ENCODE peak calls at places on chromosomes 1 and 21, in nine cellular contexts. One of them, this sample, is unnamed.

GRCh38 chr1:10528066-10529014 is 53.6 kb downstream of the PEX14 start:
- DNase-seq in GM23248: peak; percentile 96
- DNase-seq in ovary: no peak
- DNase-seq in GM23338: no peak
- DNase-seq in aorta: peak; percentile 78
- DNase-seq in left ventricle myocardium inferior: peak; percentile 52
- DNase-seq in sigmoid colon: peak; percentile 90
- DNase-seq in CD4-positive, CD25-positive, alpha-beta regulatory T cell: no peak
- DNase-seq in IMR-90: peak; percentile 93
- DNase-seq in this sample: peak; percentile 83

GRCh38 chr21:35204850-35205564 is 155.9 kb upstream of the RUNX1 start:
- DNase-seq in aorta: peak; percentile 91
- DNase-seq in CD4-positive, CD25-positive, alpha-beta regulatory T cell: peak; percentile 21
- DNase-seq in sigmoid colon: peak; percentile 89
- DNase-seq in ovary: peak; percentile 86
- DNase-seq in GM23248: peak; percentile 85
- DNase-seq in IMR-90: peak; percentile 98
- DNase-seq in GM23338: peak; percentile 40
- DNase-seq in left ventricle myocardium inferior: peak; percentile 80
- DNase-seq in this sample: no peak

GRCh38 chr1:75765697-75766355 is 20.2 kb upstream of the RABGGTB start:
- DNase-seq in left ventricle myocardium inferior: no peak
- DNase-seq in IMR-90: peak; percentile 89
- DNase-seq in CD4-positive, CD25-positive, alpha-beta regulatory T cell: no peak
- DNase-seq in aorta: no peak
- DNase-seq in ovary: no peak
- DNase-seq in GM23248: peak; percentile 88
- DNase-seq in sigmoid colon: no peak
- DNase-seq in GM23338: no peak
- DNase-seq in this sample: peak; percentile 62

GRCh38 chr1:56803561-56804156 is 15.5 kb downstream of the FYB2 start:
- DNase-seq in sigmoid colon: no peak
- DNase-seq in CD4-positive, CD25-positive, alpha-beta regulatory T cell: no peak
- DNase-seq in left ventricle myocardium inferior: no peak
- DNase-seq in ovary: no peak
- DNase-seq in GM23338: peak; percentile 85
- DNase-seq in GM23248: peak; percentile 61
- DNase-seq in IMR-90: peak; percentile 10
- DNase-seq in aorta: no peak
- DNase-seq in this sample: peak; percentile 19

GRCh38 chr1:22259581-22260282 is 116.8 kb upstream of the WNT4 start:
- DNase-seq in left ventricle myocardium inferior: no peak
- DNase-seq in IMR-90: peak; percentile 32
- DNase-seq in GM23248: no peak
- DNase-seq in CD4-positive, CD25-positive, alpha-beta regulatory T cell: no peak
- DNase-seq in sigmoid colon: no peak
- DNase-seq in ovary: no peak
- DNase-seq in GM23338: no peak
- DNase-seq in aorta: no peak
- DNase-seq in this sample: no peak

GRCh38 chr1:203359010-203359571 is 8.2 kb upstream of the FMOD start:
- DNase-seq in GM23338: no peak
- DNase-seq in aorta: no peak
- DNase-seq in CD4-positive, CD25-positive, alpha-beta regulatory T cell: no peak
- DNase-seq in IMR-90: peak; percentile 40
- DNase-seq in sigmoid colon: peak; percentile 85
- DNase-seq in GM23248: peak; percentile 42
- DNase-seq in ovary: peak; percentile 82
- DNase-seq in left ventricle myocardium inferior: no peak
- DNase-seq in this sample: no peak

GRCh38 chr1:12527564-12527963 is 90.4 kb downstream of the DHRS3 start:
- DNase-seq in left ventricle myocardium inferior: no peak
- DNase-seq in sigmoid colon: peak; percentile 58
- DNase-seq in aorta: no peak
- DNase-seq in GM23248: no peak
- DNase-seq in GM23338: no peak
- DNase-seq in CD4-positive, CD25-positive, alpha-beta regulatory T cell: no peak
- DNase-seq in ovary: peak; percentile 21
- DNase-seq in IMR-90: no peak
- DNase-seq in this sample: no peak

GRCh38 chr1:234214129-234214910 is 158.9 kb upstream of the COA6 start:
- DNase-seq in IMR-90: peak; percentile 7
- DNase-seq in GM23338: peak; percentile 74
- DNase-seq in aorta: peak; percentile 69
- DNase-seq in ovary: no peak
- DNase-seq in sigmoid colon: peak; percentile 74
- DNase-seq in left ventricle myocardium inferior: no peak
- DNase-seq in GM23248: peak; percentile 63
- DNase-seq in CD4-positive, CD25-positive, alpha-beta regulatory T cell: peak; percentile 25
- DNase-seq in this sample: peak; percentile 58

GRCh38 chr21:25457411-25457810 is 149.9 kb downstream of the MRPL39 start:
- DNase-seq in ovary: no peak
- DNase-seq in aorta: no peak
- DNase-seq in CD4-positive, CD25-positive, alpha-beta regulatory T cell: peak; percentile 50
- DNase-seq in GM23248: peak; percentile 56
- DNase-seq in sigmoid colon: no peak
- DNase-seq in GM23338: no peak
- DNase-seq in IMR-90: peak; percentile 85
- DNase-seq in left ventricle myocardium inferior: no peak
- DNase-seq in this sample: peak; percentile 66

GRCh38 chr1:7422561-7422960 is 348.5 kb upstream of the VAMP3 start:
- DNase-seq in aorta: peak; percentile 6
- DNase-seq in ovary: no peak
- DNase-seq in GM23248: no peak
- DNase-seq in GM23338: no peak
- DNase-seq in CD4-positive, CD25-positive, alpha-beta regulatory T cell: no peak
- DNase-seq in IMR-90: no peak
- DNase-seq in sigmoid colon: peak; percentile 38
- DNase-seq in left ventricle myocardium inferior: no peak
- DNase-seq in this sample: no peak

GRCh38 chr21:42683371-42684108 is 30.1 kb downstream of the PDE9A start:
- DNase-seq in CD4-positive, CD25-positive, alpha-beta regulatory T cell: no peak
- DNase-seq in ovary: no peak
- DNase-seq in GM23248: no peak
- DNase-seq in sigmoid colon: no peak
- DNase-seq in aorta: peak; percentile 35
- DNase-seq in left ventricle myocardium inferior: no peak
- DNase-seq in IMR-90: no peak
- DNase-seq in GM23338: no peak
- DNase-seq in this sample: no peak

GRCh38 chr1:156527584-156527983 is 27.0 kb upstream of the MEF2D start:
- DNase-seq in aorta: no peak
- DNase-seq in sigmoid colon: no peak
- DNase-seq in ovary: no peak
- DNase-seq in left ventricle myocardium inferior: no peak
- DNase-seq in GM23338: no peak
- DNase-seq in CD4-positive, CD25-positive, alpha-beta regulatory T cell: no peak
- DNase-seq in IMR-90: no peak
- DNase-seq in GM23248: no peak
- DNase-seq in this sample: no peak

GRCh38 chr1:156528875-156529425 is 28.4 kb upstream of the MEF2D start:
- DNase-seq in GM23338: no peak
- DNase-seq in IMR-90: no peak
- DNase-seq in ovary: no peak
- DNase-seq in sigmoid colon: no peak
- DNase-seq in left ventricle myocardium inferior: no peak
- DNase-seq in GM23248: no peak
- DNase-seq in aorta: no peak
- DNase-seq in CD4-positive, CD25-positive, alpha-beta regulatory T cell: no peak
- DNase-seq in this sample: no peak

GRCh38 chr1:156532374-156532773 is 31.8 kb upstream of the MEF2D start:
- DNase-seq in left ventricle myocardium inferior: no peak
- DNase-seq in GM23338: no peak
- DNase-seq in CD4-positive, CD25-positive, alpha-beta regulatory T cell: no peak
- DNase-seq in sigmoid colon: no peak
- DNase-seq in ovary: no peak
- DNase-seq in aorta: no peak
- DNase-seq in IMR-90: no peak
- DNase-seq in GM23248: no peak
- DNase-seq in this sample: no peak

GRCh38 chr1:156528231-156528630 is 27.7 kb upstream of the MEF2D start:
- DNase-seq in aorta: no peak
- DNase-seq in GM23338: no peak
- DNase-seq in IMR-90: no peak
- DNase-seq in ovary: no peak
- DNase-seq in left ventricle myocardium inferior: no peak
- DNase-seq in GM23248: no peak
- DNase-seq in sigmoid colon: no peak
- DNase-seq in CD4-positive, CD25-positive, alpha-beta regulatory T cell: peak; percentile 15
- DNase-seq in this sample: no peak

DNA sequence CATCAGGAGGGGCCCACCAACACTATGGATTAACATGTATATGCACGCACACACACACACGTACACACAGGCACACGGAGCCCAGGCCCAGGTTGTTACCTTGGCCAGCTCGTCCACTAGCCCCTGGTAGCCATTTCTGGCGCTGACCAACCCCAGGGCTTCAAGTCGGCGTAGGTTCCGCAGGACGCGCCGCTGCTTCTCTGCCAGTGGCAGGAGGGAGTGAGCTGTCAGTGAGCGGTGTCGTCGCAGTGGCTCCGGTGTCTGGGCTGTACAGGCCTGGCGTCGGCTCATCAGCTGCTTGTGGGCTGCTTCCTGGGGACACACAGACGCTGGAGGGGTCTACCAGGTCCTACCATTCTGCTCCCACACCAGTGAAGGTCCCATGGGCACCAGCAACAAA is 29.4 kb upstream of the MEF2D start:
- DNase-seq in GM23248: no peak
- DNase-seq in sigmoid colon: no peak
- DNase-seq in ovary: no peak
- DNase-seq in left ventricle myocardium inferior: no peak
- DNase-seq in GM23338: no peak
- DNase-seq in IMR-90: no peak
- DNase-seq in aorta: no peak
- DNase-seq in CD4-positive, CD25-positive, alpha-beta regulatory T cell: no peak
- DNase-seq in this sample: no peak
- H3K36me3 ChIP-seq in GM23248: no peaks in the 10 kb centered on the region
- H3K36me3 ChIP-seq in sigmoid colon: no peaks in the 10 kb centered on the region
- H3K36me3 ChIP-seq in ovary: no peaks in the 10 kb centered on the region
- H3K36me3 ChIP-seq in left ventricle myocardium inferior: no peaks in the 10 kb centered on the region
- H3K36me3 ChIP-seq in GM23338: no peaks in the 10 kb centered on the region
- H3K36me3 ChIP-seq in IMR-90: peaks cover 24% of the 10 kb centered on the region
- H3K36me3 ChIP-seq in aorta: no peaks in the 10 kb centered on the region
- H3K36me3 ChIP-seq in CD4-positive, CD25-positive, alpha-beta regulatory T cell: no peaks in the 10 kb centered on the region
- H3K36me3 ChIP-seq in this sample: peaks cover 23% of the 10 kb centered on the region

GRCh38 chr1:101129975-101130374 is 104.4 kb upstream of the DPH5 start:
- DNase-seq in sigmoid colon: no peak
- DNase-seq in aorta: no peak
- DNase-seq in GM23338: no peak
- DNase-seq in CD4-positive, CD25-positive, alpha-beta regulatory T cell: no peak
- DNase-seq in left ventricle myocardium inferior: no peak
- DNase-seq in IMR-90: no peak
- DNase-seq in GM23248: no peak
- DNase-seq in ovary: no peak
- DNase-seq in this sample: no peak
- H3K4me1 ChIP-seq in sigmoid colon: no peaks in the 10 kb centered on the region
- H3K4me1 ChIP-seq in aorta: no peaks in the 10 kb centered on the region
- H3K4me1 ChIP-seq in GM23338: peaks cover 12% of the 10 kb centered on the region
- H3K4me1 ChIP-seq in CD4-positive, CD25-positive, alpha-beta regulatory T cell: peaks cover 38% of the 10 kb centered on the region
- H3K4me1 ChIP-seq in left ventricle myocardium inferior: peaks cover 11% of the 10 kb centered on the region
- H3K4me1 ChIP-seq in IMR-90: no peaks in the 10 kb centered on the region
- H3K4me1 ChIP-seq in GM23248: no peaks in the 10 kb centered on the region
- H3K4me1 ChIP-seq in ovary: no peaks in the 10 kb centered on the region
- H3K4me1 ChIP-seq in this sample: no peaks in the 10 kb centered on the region

GRCh38 chr21:45484318-45484717 is 57.9 kb downstream of the SLC19A1 start:
- DNase-seq in aorta: no peak
- DNase-seq in sigmoid colon: no peak
- DNase-seq in left ventricle myocardium inferior: no peak
- DNase-seq in ovary: no peak
- DNase-seq in GM23338: no peak
- DNase-seq in GM23248: no peak
- DNase-seq in IMR-90: no peak
- DNase-seq in CD4-positive, CD25-positive, alpha-beta regulatory T cell: no peak
- DNase-seq in this sample: no peak

GRCh38 chr21:45486443-45487160 is 55.6 kb downstream of the SLC19A1 start:
- DNase-seq in ovary: no peak
- DNase-seq in left ventricle myocardium inferior: no peak
- DNase-seq in GM23248: no peak
- DNase-seq in sigmoid colon: no peak
- DNase-seq in aorta: no peak
- DNase-seq in GM23338: no peak
- DNase-seq in CD4-positive, CD25-positive, alpha-beta regulatory T cell: no peak
- DNase-seq in IMR-90: no peak
- DNase-seq in this sample: no peak

GRCh38 chr21:45487161-45487806 is 55.0 kb downstream of the SLC19A1 start:
- DNase-seq in IMR-90: no peak
- DNase-seq in sigmoid colon: no peak
- DNase-seq in aorta: no peak
- DNase-seq in GM23248: no peak
- DNase-seq in ovary: no peak
- DNase-seq in GM23338: no peak
- DNase-seq in left ventricle myocardium inferior: no peak
- DNase-seq in CD4-positive, CD25-positive, alpha-beta regulatory T cell: no peak
- DNase-seq in this sample: no peak

GRCh38 chr21:45487891-45488600 is 54.2 kb downstream of the SLC19A1 start:
- DNase-seq in left ventricle myocardium inferior: no peak
- DNase-seq in IMR-90: no peak
- DNase-seq in ovary: no peak
- DNase-seq in sigmoid colon: no peak
- DNase-seq in aorta: no peak
- DNase-seq in GM23338: no peak
- DNase-seq in GM23248: no peak
- DNase-seq in CD4-positive, CD25-positive, alpha-beta regulatory T cell: no peak
- DNase-seq in this sample: no peak

DNA sequence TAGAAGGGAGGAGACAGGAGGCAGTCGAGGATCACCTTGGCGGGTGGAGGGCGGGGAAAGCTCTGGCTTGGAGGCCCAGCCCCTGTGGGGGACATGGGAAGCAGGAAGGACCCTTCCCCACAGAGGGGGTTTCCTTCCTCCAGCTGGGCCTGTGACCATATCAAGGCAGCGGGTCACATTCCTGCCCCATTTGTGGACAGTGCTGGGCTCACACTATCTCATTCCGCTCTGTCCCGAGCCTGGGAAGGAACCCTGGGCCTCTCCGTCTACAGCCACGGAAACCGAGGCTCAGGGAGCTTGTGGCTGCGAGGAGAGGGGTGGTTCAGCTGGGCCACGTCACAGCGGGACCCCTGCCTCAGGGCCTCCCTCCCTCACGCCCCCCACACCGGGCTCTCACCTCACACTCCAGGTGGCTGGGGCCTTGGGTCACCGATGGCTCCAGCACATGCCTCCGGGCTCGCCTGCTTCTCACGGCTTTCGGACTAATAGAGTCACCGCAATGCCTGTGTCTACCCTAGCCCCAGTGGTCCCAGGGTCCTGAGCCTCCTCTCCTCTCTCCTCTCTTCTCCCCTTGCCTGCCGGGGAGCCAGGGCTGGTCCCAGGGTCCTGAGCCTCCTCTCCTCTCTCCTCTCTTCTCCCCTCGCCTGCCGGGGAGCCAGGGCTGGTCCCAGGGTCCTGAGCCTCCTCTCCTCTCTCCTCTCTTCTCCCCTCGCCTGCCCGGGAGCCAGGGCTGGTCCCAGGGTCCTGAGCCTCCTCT is 56.4 kb downstream of the SLC19A1 start:
- DNase-seq in left ventricle myocardium inferior: no peak
- DNase-seq in IMR-90: no peak
- DNase-seq in CD4-positive, CD25-positive, alpha-beta regulatory T cell: no peak
- DNase-seq in sigmoid colon: no peak
- DNase-seq in GM23248: no peak
- DNase-seq in GM23338: no peak
- DNase-seq in ovary: no peak
- DNase-seq in aorta: no peak
- DNase-seq in this sample: no peak
- H3K36me3 ChIP-seq in left ventricle myocardium inferior: peaks cover 44% of the 10 kb centered on the region
- H3K36me3 ChIP-seq in IMR-90: peaks cover 61% of the 10 kb centered on the region
- H3K36me3 ChIP-seq in CD4-positive, CD25-positive, alpha-beta regulatory T cell: no peaks in the 10 kb centered on the region
- H3K36me3 ChIP-seq in sigmoid colon: no peaks in the 10 kb centered on the region
- H3K36me3 ChIP-seq in GM23248: no peaks in the 10 kb centered on the region
- H3K36me3 ChIP-seq in GM23338: no peaks in the 10 kb centered on the region
- H3K36me3 ChIP-seq in ovary: no peaks in the 10 kb centered on the region
- H3K36me3 ChIP-seq in aorta: peaks cover 5% of the 10 kb centered on the region
- H3K36me3 ChIP-seq in this sample: no peaks in the 10 kb centered on the region

GRCh38 chr1:212945056-212945455 is 5.3 kb upstream of the VASH2 start:
- DNase-seq in ovary: no peak
- DNase-seq in CD4-positive, CD25-positive, alpha-beta regulatory T cell: no peak
- DNase-seq in GM23248: no peak
- DNase-seq in left ventricle myocardium inferior: no peak
- DNase-seq in aorta: no peak
- DNase-seq in IMR-90: no peak
- DNase-seq in GM23338: no peak
- DNase-seq in sigmoid colon: no peak
- DNase-seq in this sample: no peak
- H3K4me1 ChIP-seq in ovary: peaks cover 1% of the 10 kb centered on the region
- H3K4me1 ChIP-seq in CD4-positive, CD25-positive, alpha-beta regulatory T cell: peaks cover 2% of the 10 kb centered on the region
- H3K4me1 ChIP-seq in GM23248: no peaks in the 10 kb centered on the region
- H3K4me1 ChIP-seq in left ventricle myocardium inferior: peaks cover 4% of the 10 kb centered on the region
- H3K4me1 ChIP-seq in aorta: no peaks in the 10 kb centered on the region
- H3K4me1 ChIP-seq in IMR-90: no peaks in the 10 kb centered on the region
- H3K4me1 ChIP-seq in GM23338: peaks cover 16% of the 10 kb centered on the region
- H3K4me1 ChIP-seq in sigmoid colon: peaks cover 3% of the 10 kb centered on the region
- H3K4me1 ChIP-seq in this sample: no peaks in the 10 kb centered on the region